ENCODE peak calls at places on chromosomes 4 and X, in four cellular contexts. One of them, this sample, is unnamed.
A peak's percentile ranks its signal among the peaks of the same experiment; 100 is the strongest.

GRCh38 chr4:4217123-4217522 is 9.6 kb downstream of the OTOP1 start:
- DNase-seq in HT-29: no peak
- DNase-seq in astrocyte of the cerebellum: no peak
- DNase-seq in right cardiac atrium: no peak
- DNase-seq in this sample: no peak

GRCh38 chr4:115851918-115852766 is 738.7 kb upstream of the NDST4 start:
- DNase-seq in HT-29: peak; percentile 72
- DNase-seq in astrocyte of the cerebellum: peak; percentile 22
- DNase-seq in right cardiac atrium: no peak
- DNase-seq in this sample: peak; percentile 64

GRCh38 chr4:158914178-158914577 is 145.4 kb downstream of the FNIP2 start:
- DNase-seq in HT-29: no peak
- DNase-seq in astrocyte of the cerebellum: peak; percentile 39
- DNase-seq in right cardiac atrium: no peak
- DNase-seq in this sample: no peak

GRCh38 chr4:129546531-129546930 is 450.6 kb downstream of the C4orf33 start:
- DNase-seq in HT-29: no peak
- DNase-seq in astrocyte of the cerebellum: no peak
- DNase-seq in right cardiac atrium: no peak
- DNase-seq in this sample: no peak

GRCh38 chr4:85491527-85491926 is 16.6 kb downstream of the ARHGAP24 start:
- DNase-seq in HT-29: no peak
- DNase-seq in astrocyte of the cerebellum: no peak
- DNase-seq in right cardiac atrium: no peak
- DNase-seq in this sample: no peak

GRCh38 chrX:20063716-20064351 is 52.9 kb downstream of the MAP7D2 start:
- DNase-seq in HT-29: no peak
- DNase-seq in astrocyte of the cerebellum: no peak
- DNase-seq in right cardiac atrium: no peak
- DNase-seq in this sample: peak; percentile 34

GRCh38 chrX:107659768-107660167 is 31.5 kb downstream of the PRPS1 start:
- DNase-seq in HT-29: peak; percentile 71
- DNase-seq in astrocyte of the cerebellum: no peak
- DNase-seq in right cardiac atrium: no peak
- DNase-seq in this sample: no peak

GRCh38 chrX:120790118-120790517 is 85.5 kb downstream of the CT47B1 start:
- DNase-seq in HT-29: peak; percentile 76
- DNase-seq in astrocyte of the cerebellum: peak; percentile 67
- DNase-seq in right cardiac atrium: no peak
- DNase-seq in this sample: peak; percentile 53

GRCh38 chr4:54940996-54941395 is 184.4 kb downstream of the KDR start:
- DNase-seq in HT-29: no peak
- DNase-seq in astrocyte of the cerebellum: no peak
- DNase-seq in right cardiac atrium: no peak
- DNase-seq in this sample: no peak

GRCh38 chrX:120087289-120088017 is 10.0 kb upstream of the RHOXF2B start:
- DNase-seq in HT-29: no peak
- DNase-seq in astrocyte of the cerebellum: no peak
- DNase-seq in right cardiac atrium: no peak
- DNase-seq in this sample: no peak

GRCh38 chr4:121686265-121686664 is 10.5 kb downstream of the ANXA5 start:
- DNase-seq in HT-29: peak; percentile 50
- DNase-seq in astrocyte of the cerebellum: no peak
- DNase-seq in right cardiac atrium: no peak
- DNase-seq in this sample: no peak

GRCh38 chrX:14351889-14352288 is 177.4 kb upstream of the GLRA2 start:
- DNase-seq in HT-29: no peak
- DNase-seq in astrocyte of the cerebellum: no peak
- DNase-seq in right cardiac atrium: no peak
- DNase-seq in this sample: no peak

GRCh38 chrX:23952984-23953907 is 45.4 kb downstream of the CXorf58 start:
- DNase-seq in HT-29: no peak
- DNase-seq in astrocyte of the cerebellum: no peak
- DNase-seq in right cardiac atrium: no peak
- DNase-seq in this sample: no peak

GRCh38 chr4:112099701-112100289 is 45.5 kb upstream of the FAM241A start:
- DNase-seq in HT-29: peak; percentile 84
- DNase-seq in astrocyte of the cerebellum: peak; percentile 62
- DNase-seq in right cardiac atrium: no peak
- DNase-seq in this sample: peak; percentile 60

GRCh38 chr4:41713768-41714167 is 34.8 kb downstream of the PHOX2B start:
- DNase-seq in HT-29: no peak
- DNase-seq in astrocyte of the cerebellum: no peak
- DNase-seq in right cardiac atrium: no peak
- DNase-seq in this sample: no peak

GRCh38 chr4:137623013-137623412 is 90.7 kb upstream of the PCDH18 start:
- DNase-seq in HT-29: no peak
- DNase-seq in astrocyte of the cerebellum: no peak
- DNase-seq in right cardiac atrium: no peak
- DNase-seq in this sample: no peak

GRCh38 chr4:73740353-73740778 is at the start of gene CXCL8:
- DNase-seq in HT-29: peak; percentile 93
- DNase-seq in astrocyte of the cerebellum: peak; percentile 92
- DNase-seq in right cardiac atrium: peak; percentile 47
- DNase-seq in this sample: no peak

GRCh38 chrX:153598541-153599191 is at the start of gene CCNQ:
- DNase-seq in HT-29: peak; percentile 56
- DNase-seq in astrocyte of the cerebellum: no peak
- DNase-seq in right cardiac atrium: no peak
- DNase-seq in this sample: no peak

GRCh38 chr4:88761861-88762523 is 64.4 kb upstream of the NAP1L5 start:
- DNase-seq in HT-29: no peak
- DNase-seq in astrocyte of the cerebellum: no peak
- DNase-seq in right cardiac atrium: no peak
- DNase-seq in this sample: no peak

GRCh38 chr4:84503495-84504437 is 4.7 kb upstream of the NKX6-1 start:
- DNase-seq in HT-29: peak; percentile 76
- DNase-seq in astrocyte of the cerebellum: peak; percentile 60
- DNase-seq in right cardiac atrium: no peak
- DNase-seq in this sample: peak; percentile 58

GRCh38 chrX:18075603-18076002 is 145.1 kb downstream of the BEND2 start:
- DNase-seq in HT-29: no peak
- DNase-seq in astrocyte of the cerebellum: no peak
- DNase-seq in right cardiac atrium: no peak
- DNase-seq in this sample: no peak

GRCh38 chrX:39752820-39753219 is 344.9 kb downstream of the BCOR start:
- DNase-seq in HT-29: peak; percentile 56
- DNase-seq in astrocyte of the cerebellum: no peak
- DNase-seq in right cardiac atrium: no peak
- DNase-seq in this sample: peak; percentile 28

GRCh38 chr4:122476126-122476525 is 19.6 kb upstream of the IL2 start:
- DNase-seq in HT-29: no peak
- DNase-seq in astrocyte of the cerebellum: no peak
- DNase-seq in right cardiac atrium: no peak
- DNase-seq in this sample: no peak

GRCh38 chrX:150690126-150690525 is 3.1 kb upstream of the MTMR1 start:
- DNase-seq in HT-29: no peak
- DNase-seq in astrocyte of the cerebellum: peak; percentile 92
- DNase-seq in right cardiac atrium: peak; percentile 15
- DNase-seq in this sample: no peak

GRCh38 chr4:7909966-7910720 is 29.5 kb downstream of the AFAP1 start:
- DNase-seq in HT-29: no peak
- DNase-seq in astrocyte of the cerebellum: no peak
- DNase-seq in right cardiac atrium: peak; percentile 39
- DNase-seq in this sample: no peak

GRCh38 chr4:6128221-6128871 is 72.0 kb downstream of the JAKMIP1 start:
- DNase-seq in HT-29: no peak
- DNase-seq in astrocyte of the cerebellum: no peak
- DNase-seq in right cardiac atrium: no peak
- DNase-seq in this sample: no peak

GRCh38 chr4:94412019-94413017 is 39.4 kb upstream of the PDLIM5 start:
- DNase-seq in HT-29: peak; percentile 64
- DNase-seq in astrocyte of the cerebellum: peak; percentile 38
- DNase-seq in right cardiac atrium: no peak
- DNase-seq in this sample: no peak

GRCh38 chrX:135629342-135629741 is 84.1 kb upstream of the CT45A1 start:
- DNase-seq in HT-29: no peak
- DNase-seq in astrocyte of the cerebellum: no peak
- DNase-seq in right cardiac atrium: no peak
- DNase-seq in this sample: no peak

GRCh38 chr4:1172971-1173757 is 781 bp upstream of the SPON2 start:
- DNase-seq in HT-29: no peak
- DNase-seq in astrocyte of the cerebellum: no peak
- DNase-seq in right cardiac atrium: no peak
- DNase-seq in this sample: no peak

GRCh38 chr4:148344382-148344781 is 97.8 kb downstream of the NR3C2 start:
- DNase-seq in HT-29: no peak
- DNase-seq in astrocyte of the cerebellum: no peak
- DNase-seq in right cardiac atrium: no peak
- DNase-seq in this sample: no peak